ENCODE peak calls at places on chromosomes 1 and 21, in six cellular contexts. C, K, J, X, A and N are unnamed samples.

GRCh38 chr1:10939654-10940450 is 72.6 kb upstream of the TARDBP start:
- DNase-seq in C (no peak), K (peak; percentile 100), J (no peak), X (no peak), A (no peak), N (no peak)

GRCh38 chr1:173775578-173776196 is 48.8 kb upstream of the DARS2 start:
- DNase-seq in C (no peak), K (no peak), J (no peak), X (no peak), A (no peak), N (no peak)

GRCh38 chr21:18468775-18469174 is 65.2 kb upstream of the TMPRSS15 start:
- DNase-seq in C (no peak), K (no peak), J (no peak), X (no peak), A (no peak), N (no peak)

GRCh38 chr1:69569281-69569970 is 1.7 kb downstream of the LRRC7 start:
- DNase-seq in C (no peak), K (no peak), J (no peak), X (no peak), A (peak; percentile 4), N (no peak)

GRCh38 chr1:196372896-196373536 is 235.2 kb downstream of the KCNT2 start:
- DNase-seq in C (no peak), K (peak; percentile 23), J (no peak), X (no peak), A (peak; percentile 4), N (no peak)

GRCh38 chr21:32306021-32306780 is 7.5 kb downstream of the MRAP start:
- DNase-seq in C (no peak), K (no peak), J (no peak), X (no peak), A (no peak), N (peak; percentile 4)

GRCh38 chr1:35470964-35471613 is 86.1 kb downstream of the KIAA0319L start:
- DNase-seq in C (no peak), K (no peak), J (no peak), X (no peak), A (no peak), N (no peak)

GRCh38 chr1:168217664-168218063 is 8.1 kb upstream of the SFT2D2 start:
- DNase-seq in C (no peak), K (no peak), J (no peak), X (no peak), A (no peak), N (no peak)

GRCh38 chr1:232201024-232201423 is 428.9 kb downstream of the SIPA1L2 start:
- DNase-seq in C (no peak), K (no peak), J (no peak), X (no peak), A (no peak), N (no peak)

GRCh38 chr1:63739452-63739851 is 34.4 kb upstream of the ROR1 start:
- DNase-seq in C (no peak), K (no peak), J (no peak), X (no peak), A (no peak), N (no peak)

GRCh38 chr1:84365225-84366221 is 32.8 kb upstream of the DNASE2B start:
- DNase-seq in C (no peak), K (peak; percentile 85), J (peak; percentile 76), X (no peak), A (peak; percentile 71), N (peak; percentile 5)

GRCh38 chr1:100347009-100347966 is 5.0 kb upstream of the CDC14A start:
- DNase-seq in C (no peak), K (no peak), J (no peak), X (no peak), A (no peak), N (no peak)